ENCODE peak calls at places on chromosome 22, in five cellular contexts. K, L, H, E and P are unnamed samples.

GRCh38 chr22:43078522-43078921 is 10.7 kb downstream of the TTLL1 start:
- DNase-seq in K (no peak), L (no peak), H (no peak), E (no peak), P (no peak)

GRCh38 chr22:44200451-44200850 is 19.7 kb downstream of the PARVG start:
- DNase-seq in K (no peak), L (no peak), H (no peak), E (no peak), P (no peak)

GRCh38 chr22:47030143-47030641 is 267.7 kb downstream of the TBC1D22A start:
- DNase-seq in K (no peak), L (no peak), H (peak; percentile 22), E (no peak), P (no peak)

GRCh38 chr22:33635766-33636165 is 284.5 kb downstream of the LARGE1 start:
- DNase-seq in K (no peak), L (no peak), H (no peak), E (no peak), P (no peak)

GRCh38 chr22:30609260-30610185 is 2.5 kb downstream of the TCN2 start:
- DNase-seq in K (peak; percentile 77), L (no peak), H (peak; percentile 77), E (peak; percentile 55), P (peak; percentile 66)

GRCh38 chr22:22698263-22698750 is 53.9 kb downstream of the GGTLC2 start:
- DNase-seq in K (no peak), L (no peak), H (no peak), E (no peak), P (no peak)

GRCh38 chr22:26333088-26333800 is 95.8 kb upstream of the ASPHD2 start:
- DNase-seq in K (no peak), L (no peak), H (no peak), E (no peak), P (no peak)

GRCh38 chr22:28855355-28856094 is 27.8 kb upstream of the ZNRF3 start:
- DNase-seq in K (peak; percentile 67), L (peak; percentile 35), H (peak; percentile 87), E (peak; percentile 58), P (peak; percentile 73)

GRCh38 chr22:45157907-45158306 is 5.8 kb upstream of the NUP50 start:
- DNase-seq in K (no peak), L (no peak), H (no peak), E (no peak), P (no peak)

GRCh38 chr22:30047364-30047738 is 32.9 kb upstream of the HORMAD2 start:
- DNase-seq in K (no peak), L (no peak), H (peak; percentile 28), E (no peak), P (peak; percentile 51)

GRCh38 chr22:19798825-19799224 is 38.2 kb downstream of the TBX1 start:
- DNase-seq in K (no peak), L (no peak), H (no peak), E (no peak), P (no peak)
- TF ChIP-seq CTCF in K (no peak), L (no peak), H (no peak), E (no peak), P (no peak)

GRCh38 chr22:32410459-32410858 is 1.6 kb downstream of the RTCB start:
- DNase-seq in K (no peak), L (no peak), H (no peak), E (no peak), P (no peak)

GRCh38 chr22:32411829-32412592 is at the start of gene RTCB:
- DNase-seq in K (peak; percentile 90), L (peak; percentile 94), H (peak; percentile 96), E (peak; percentile 90), P (peak; percentile 87)

GRCh38 chr22:32411388-32411787 is 659 bp downstream of the RTCB start:
- DNase-seq in K (no peak), L (no peak), H (peak; percentile 24), E (no peak), P (no peak)

GRCh38 chr22:32416556-32417085 is 4.6 kb upstream of the RTCB start:
- DNase-seq in K (no peak), L (no peak), H (no peak), E (no peak), P (no peak)

GRCh38 chr22:32413715-32414114 is 1.7 kb upstream of the RTCB start:
- DNase-seq in K (peak; percentile 23), L (no peak), H (peak; percentile 46), E (peak; percentile 6), P (peak; percentile 43)
- TF ChIP-seq CTCF in K (no peak), L (peak; percentile 31), H (peak; percentile 51), E (peak; percentile 74), P (no peak)

DNA sequence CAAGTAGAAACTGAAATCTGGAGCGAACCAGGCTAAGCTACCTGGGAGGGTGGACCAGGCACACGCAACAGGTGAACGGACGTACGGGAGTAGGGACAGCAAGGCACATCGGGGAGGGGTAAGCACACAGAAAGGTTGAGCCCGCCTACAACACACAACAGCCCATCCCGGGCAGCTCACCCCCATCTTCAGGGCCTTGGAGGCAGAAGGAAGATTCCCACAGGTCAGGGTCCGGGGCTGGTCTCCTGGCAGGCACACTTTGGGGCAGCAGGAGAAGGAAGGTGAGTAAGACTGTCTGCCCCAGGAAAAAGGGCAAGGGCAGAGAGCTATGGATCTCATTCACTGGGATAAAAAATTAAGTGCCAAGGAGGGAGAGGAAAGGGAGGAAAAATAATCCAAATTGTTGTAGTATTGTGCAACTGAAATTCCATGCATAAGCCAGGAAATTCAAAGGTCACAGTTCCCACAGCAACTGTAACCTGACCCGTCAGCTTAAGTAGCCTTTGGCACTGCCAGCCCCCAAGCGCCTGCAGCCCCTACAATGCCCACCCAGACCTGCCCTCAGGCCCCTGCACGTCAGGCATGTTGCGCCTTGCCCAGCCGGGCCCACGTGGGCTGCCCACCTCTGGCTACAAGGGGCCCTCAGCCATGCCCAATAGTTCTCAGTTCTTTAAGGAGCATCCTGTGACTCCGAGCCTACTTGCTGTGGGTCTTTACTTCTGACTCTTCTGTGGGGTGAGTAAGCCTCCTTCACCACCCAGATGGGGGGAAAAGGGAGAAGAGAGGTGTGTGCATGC is 51.8 kb downstream of the MICAL3 start:
- DNase-seq in K (peak; percentile 76), L (no peak), H (peak; percentile 89), E (peak; percentile 64), P (no peak)
- TF ChIP-seq CTCF in K (no peak), L (no peak), H (no peak), E (no peak), P (no peak)

DNA sequence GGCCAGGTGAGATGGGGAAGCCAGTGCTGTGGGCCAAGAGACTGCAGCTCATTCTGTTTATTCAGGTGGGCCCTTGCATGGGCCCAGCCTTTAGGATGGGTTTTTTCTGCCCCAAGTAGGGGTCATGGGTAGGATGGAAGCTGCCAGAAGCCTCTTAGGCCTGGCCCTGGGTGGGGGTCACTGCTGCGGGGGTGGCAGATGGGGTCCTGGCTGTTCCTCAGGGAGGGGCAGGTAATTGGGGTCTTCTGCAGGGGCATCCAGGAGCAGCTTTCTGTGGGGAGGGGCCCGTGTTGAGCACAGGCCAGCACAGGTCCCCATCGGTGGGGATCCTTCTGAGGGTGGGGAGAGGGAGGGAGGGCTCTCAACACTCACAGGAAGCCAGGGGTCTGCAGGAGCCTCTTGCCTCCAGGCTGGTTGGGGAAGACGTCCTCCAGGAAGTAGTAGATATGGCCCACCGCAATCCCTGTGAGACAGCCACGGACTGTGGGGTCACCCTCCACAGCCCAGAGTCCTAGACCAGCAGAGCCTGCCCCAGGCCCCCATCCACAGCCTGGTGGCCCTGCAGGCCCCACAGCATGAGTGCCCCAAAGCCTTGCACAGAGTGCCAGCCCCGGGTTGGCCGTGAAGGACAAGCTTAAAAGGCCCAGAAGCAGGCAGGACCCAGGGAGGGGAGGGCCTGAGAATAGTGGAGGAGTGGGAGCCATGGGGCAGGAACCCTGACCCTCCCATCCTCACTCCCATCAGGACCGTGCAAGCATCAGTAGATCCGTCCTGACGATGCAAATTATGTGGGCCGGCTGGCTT is 1.9 kb downstream of the DERL3 start:
- DNase-seq in K (no peak), L (no peak), H (no peak), E (no peak), P (no peak)
- TF ChIP-seq CTCF in K (no peak), L (no peak), H (no peak), E (no peak), P (no peak)

DNA sequence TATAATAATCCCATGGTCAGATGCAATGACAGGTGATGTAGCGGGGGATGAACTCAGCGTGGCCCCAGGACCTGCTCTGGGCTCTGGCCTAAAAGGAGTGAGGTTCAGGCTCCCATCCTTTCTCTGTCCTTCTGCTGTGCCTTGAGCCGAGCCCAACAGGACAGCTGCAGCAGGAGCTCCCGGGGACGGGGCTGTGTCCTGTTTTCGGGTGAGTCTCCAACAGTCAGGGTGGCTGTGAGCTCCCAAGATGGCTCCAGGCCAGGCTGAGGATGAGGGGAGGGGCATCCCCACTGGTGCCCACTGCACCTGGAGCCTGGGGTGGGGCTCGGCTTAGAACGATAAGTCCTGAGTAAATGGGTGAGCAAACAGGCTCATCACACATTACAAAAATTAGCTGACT is 1385.0 kb downstream of the BRD1 start:
- DNase-seq in K (no peak), L (no peak), H (no peak), E (no peak), P (no peak)
- TF ChIP-seq CTCF in K (no peak), L (no peak), H (no peak), E (no peak), P (no peak)

GRCh38 chr22:48968201-48968959 is 859.3 kb downstream of the BRD1 start:
- DNase-seq in K (no peak), L (peak; percentile 26), H (no peak), E (no peak), P (no peak)
- TF ChIP-seq CTCF in K (no peak), L (peak; percentile 36), H (no peak), E (no peak), P (no peak)

GRCh38 chr22:39560127-39560526 is 10.4 kb upstream of the CACNA1I start:
- DNase-seq in K (no peak), L (no peak), H (no peak), E (no peak), P (no peak)

GRCh38 chr22:39558950-39559349 is 11.6 kb upstream of the CACNA1I start:
- DNase-seq in K (no peak), L (no peak), H (no peak), E (no peak), P (peak; percentile 37)

GRCh38 chr22:39558254-39558727 is 12.3 kb upstream of the CACNA1I start:
- DNase-seq in K (no peak), L (no peak), H (no peak), E (no peak), P (no peak)

GRCh38 chr22:39559456-39560105 is 11.0 kb upstream of the CACNA1I start:
- DNase-seq in K (no peak), L (no peak), H (no peak), E (no peak), P (peak; percentile 70)

DNA sequence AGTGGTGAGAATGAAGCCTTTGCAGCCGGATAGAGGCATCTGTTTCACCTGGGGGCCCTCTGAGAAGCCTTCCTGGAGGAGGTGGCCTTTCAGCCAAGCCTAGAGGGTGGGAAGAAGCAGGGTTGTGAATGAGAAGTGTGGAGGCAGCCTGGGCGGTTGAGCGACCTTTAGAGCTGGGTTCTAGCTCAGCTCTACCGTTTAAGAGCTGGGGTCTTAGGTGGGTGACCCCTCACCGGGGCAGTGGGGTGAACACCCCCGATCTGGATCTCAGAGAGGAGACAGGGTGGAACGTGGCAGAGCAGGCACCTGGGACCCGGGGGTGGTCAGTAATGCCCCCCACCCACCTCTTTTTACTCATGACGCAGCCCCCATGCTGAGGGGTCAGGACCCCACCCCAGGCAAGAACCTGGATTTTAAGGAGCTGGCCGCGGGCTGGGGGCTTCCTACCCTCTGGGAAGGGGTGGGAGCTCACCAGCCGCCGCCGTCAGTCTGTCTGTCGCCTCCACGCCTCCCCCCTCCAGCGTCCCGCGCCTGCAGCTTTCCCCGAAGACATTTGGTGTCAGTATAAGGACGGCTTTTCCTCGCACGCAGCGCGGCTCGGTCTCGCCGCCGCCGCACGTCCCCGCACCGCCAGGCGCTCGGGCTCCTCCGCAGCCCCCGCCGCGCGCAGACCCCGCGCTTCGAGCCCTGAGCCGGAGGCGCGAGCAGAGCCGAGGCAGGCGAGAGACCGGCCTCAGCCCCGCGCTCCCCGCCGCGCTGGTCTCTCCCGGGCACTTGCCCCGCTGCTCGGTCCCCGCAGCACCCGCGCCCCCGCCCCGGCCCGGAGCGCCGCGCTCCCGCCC is 13.4 kb upstream of the CACNA1I start:
- DNase-seq in K (no peak), L (peak; percentile 68), H (no peak), E (no peak), P (no peak)
- TF ChIP-seq CTCF in K (no peak), L (peak; percentile 28), H (no peak), E (peak; percentile 11), P (no peak)